ENCODE peak calls at places on chromosomes 2 and 18, in six cellular contexts. C, U, D, Q, A and W are unnamed samples.

GRCh38 chr2:2940702-2941655 is 436.6 kb downstream of the EIPR1 start:
- DNase-seq in D (no peak), Q (no peak), A (no peak), C (no peak), U (no peak), W (no peak)

GRCh38 chr2:31205186-31205585 is 12.1 kb downstream of the CAPN14 start:
- DNase-seq in D (no peak), C (no peak), U (no peak), A (no peak), Q (peak; percentile 84), W (no peak)

GRCh38 chr2:88621432-88621831 is 5.8 kb downstream of the EIF2AK3 start:
- DNase-seq in A (no peak), C (no peak), U (no peak), D (no peak), Q (no peak), W (no peak)

GRCh38 chr2:156565066-156565710 is 129.0 kb downstream of the GPD2 start:
- DNase-seq in Q (no peak), C (no peak), U (peak; percentile 90), D (no peak), A (no peak), W (no peak)

GRCh38 chr2:102112692-102113665 is 29.6 kb upstream of the IL1R1 start:
- DNase-seq in A (no peak), D (no peak), C (no peak), Q (no peak), U (peak; percentile 84), W (no peak)

GRCh38 chr2:72915907-72916742 is 1.2 kb upstream of the EMX1 start:
- DNase-seq in U (no peak), D (no peak), C (peak; percentile 63), Q (peak; percentile 92), A (no peak), W (peak; percentile 33)

GRCh38 chr2:105103481-105103880 is 65.6 kb downstream of the MRPS9 start:
- DNase-seq in A (no peak), U (no peak), Q (no peak), D (no peak), C (no peak), W (no peak)

GRCh38 chr18:13450289-13451207 is 232.0 kb downstream of the LDLRAD4 start:
- DNase-seq in U (no peak), Q (no peak), D (no peak), C (no peak), A (no peak), W (no peak)

GRCh38 chr2:135820003-135820618 is 16.9 kb downstream of the LCT start:
- DNase-seq in C (no peak), U (peak; percentile 92), Q (no peak), D (no peak), A (no peak), W (no peak)

GRCh38 chr2:239124152-239124899 is 276.4 kb downstream of the TWIST2 start:
- DNase-seq in Q (peak; percentile 91), C (no peak), A (no peak), D (no peak), U (no peak), W (no peak)

GRCh38 chr18:40046596-40046995 is 1908.4 kb upstream of the PIK3C3 start:
- DNase-seq in U (no peak), C (no peak), D (no peak), A (no peak), Q (no peak), W (no peak)

GRCh38 chr2:165018207-165018606 is 62.9 kb upstream of the SLC38A11 start:
- DNase-seq in D (no peak), U (peak; percentile 9), A (no peak), Q (peak; percentile 75), C (no peak), W (peak; percentile 23)

GRCh38 chr2:227095346-227095745 is 68.7 kb downstream of the COL4A4 start:
- DNase-seq in U (no peak), A (no peak), C (no peak), D (no peak), Q (no peak), W (no peak)

GRCh38 chr2:205706769-205707375 is 24.6 kb downstream of the NRP2 start:
- DNase-seq in D (no peak), A (no peak), C (no peak), Q (peak; percentile 88), U (peak; percentile 90), W (no peak)

GRCh38 chr18:26763745-26764144 is 101.8 kb downstream of the AQP4 start:
- DNase-seq in A (no peak), D (no peak), U (no peak), Q (no peak), C (peak; percentile 60), W (no peak)

GRCh38 chr2:4628931-4629565 is 925.7 kb downstream of the DCDC2C start:
- DNase-seq in D (no peak), C (no peak), A (no peak), U (no peak), Q (no peak), W (no peak)

GRCh38 chr2:160477032-160477431 is 16.6 kb downstream of the RBMS1 start:
- DNase-seq in U (no peak), Q (peak; percentile 66), C (no peak), A (no peak), D (no peak), W (no peak)

GRCh38 chr2:214244847-214245246 is 166.0 kb upstream of the VWC2L start:
- DNase-seq in A (no peak), D (no peak), Q (no peak), C (no peak), U (no peak), W (no peak)

GRCh38 chr2:232245111-232245510 is 133.4 kb upstream of the ALPP start:
- DNase-seq in Q (no peak), D (no peak), U (no peak), C (no peak), A (no peak), W (no peak)

GRCh38 chr2:38554973-38555595 is 47.6 kb downstream of the HNRNPLL start:
- DNase-seq in Q (peak; percentile 49), D (no peak), C (peak; percentile 42), U (peak; percentile 61), A (no peak), W (no peak)

GRCh38 chr2:19321946-19322345 is 36.5 kb downstream of the OSR1 start:
- DNase-seq in U (no peak), C (no peak), D (no peak), Q (no peak), A (no peak), W (no peak)

GRCh38 chr2:28437142-28437835 is 44.6 kb downstream of the FOSL2 start:
- DNase-seq in A (no peak), D (no peak), Q (no peak), U (no peak), C (peak; percentile 54), W (no peak)

GRCh38 chr2:137705296-137705695 is 259.0 kb upstream of the HNMT start:
- DNase-seq in C (no peak), D (no peak), Q (no peak), U (no peak), A (no peak), W (no peak)

GRCh38 chr2:108927405-108927804 is 61.6 kb downstream of the EDAR start:
- DNase-seq in A (no peak), D (no peak), C (no peak), U (no peak), Q (peak; percentile 46), W (no peak)

GRCh38 chr2:233436191-233436581 is 81.9 kb downstream of the DGKD start:
- DNase-seq in C (no peak), U (no peak), Q (peak; percentile 68), D (no peak), A (no peak), W (no peak)

GRCh38 chr2:239928457-239929350 is 96.4 kb downstream of the NDUFA10 start:
- DNase-seq in D (peak; percentile 4), A (peak; percentile 57), U (no peak), C (no peak), Q (peak; percentile 97), W (no peak)

GRCh38 chr2:224611938-224612337 is 26.8 kb upstream of the CUL3 start:
- DNase-seq in A (no peak), Q (no peak), U (no peak), C (no peak), D (no peak), W (no peak)

GRCh38 chr18:74906189-74906588 is 302.8 kb downstream of the PTGR3 start:
- DNase-seq in Q (no peak), U (no peak), C (no peak), A (no peak), D (no peak), W (no peak)

GRCh38 chr18:74457043-74457742 is at the start of gene DIPK1C:
- DNase-seq in A (peak; percentile 67), D (no peak), Q (peak; percentile 95), C (no peak), U (peak; percentile 4), W (no peak)

GRCh38 chr18:27887287-27887686 is 289.6 kb downstream of the CDH2 start:
- DNase-seq in C (no peak), A (no peak), D (no peak), Q (no peak), U (peak; percentile 52), W (no peak)

GRCh38 chr18:44917865-44918476 is 237.3 kb downstream of the SETBP1 start:
- DNase-seq in C (no peak), Q (no peak), D (no peak), U (no peak), A (no peak), W (no peak)

GRCh38 chr2:11263177-11263576 is 81.3 kb downstream of the ROCK2 start:
- DNase-seq in A (no peak), U (no peak), D (no peak), Q (no peak), C (no peak), W (no peak)

GRCh38 chr2:206163251-206163880 is 3.7 kb downstream of the EEF1B2 start:
- DNase-seq in C (no peak), D (no peak), U (peak; percentile 31), Q (no peak), A (no peak), W (no peak)

GRCh38 chr2:203928849-203929248 is 7.7 kb upstream of the ICOS start:
- DNase-seq in U (peak; percentile 28), A (no peak), Q (no peak), C (peak; percentile 32), D (no peak), W (no peak)